ENCODE peak calls at places on chromosomes 12 and 14, in eight cellular contexts. D is CD8-positive, alpha-beta T cell; B is OCI-LY7; Z is hepatocyte; R is ovary; K is CD8-positive, alpha-beta memory T cell; Q is transverse colon; M is cardiac muscle cell. S is an unnamed sample.

GRCh38 chr12:54658306-54659264 is 10.4 kb upstream of the DCD start:
- DNase-seq in M (peak; percentile 20), K (no peak), B (peak; percentile 61), D (peak; percentile 48), R (no peak), Z (peak; percentile 89), Q (peak; percentile 15), S (no peak)

GRCh38 chr14:54356172-54356571 is 40.6 kb upstream of the CDKN3 start:
- DNase-seq in B (no peak), K (no peak), D (no peak), Q (no peak), M (peak; percentile 33), Z (no peak), R (no peak), S (no peak)

GRCh38 chr12:102957339-102958050 is at the start of gene ASCL1:
- DNase-seq in B (no peak), M (peak; percentile 32), Z (peak; percentile 44), K (no peak), D (no peak), R (no peak), Q (no peak), S (no peak)

GRCh38 chr14:45065951-45066350 is 18.0 kb upstream of the PRPF39 start:
- DNase-seq in D (no peak), B (no peak), R (no peak), K (no peak), Q (no peak), Z (no peak), M (peak; percentile 12), S (no peak)

GRCh38 chr12:64810831-64811230 is 13.6 kb upstream of the TBC1D30 start:
- DNase-seq in R (no peak), K (no peak), M (no peak), B (no peak), D (no peak), Q (no peak), Z (peak; percentile 15), S (no peak)

GRCh38 chr14:29321646-29322045 is 555.1 kb downstream of the FOXG1 start:
- DNase-seq in D (no peak), M (no peak), Z (peak; percentile 9), K (no peak), R (no peak), Q (no peak), B (no peak), S (no peak)

GRCh38 chr12:111596985-111597730 is 2.0 kb downstream of the ATXN2 start:
- DNase-seq in K (peak; percentile 1), R (peak; percentile 59), B (peak; percentile 59), Q (peak; percentile 68), D (no peak), M (peak; percentile 77), Z (peak; percentile 75), S (peak; percentile 54)

GRCh38 chr12:80044694-80045046 is 54.7 kb upstream of the OTOGL start:
- DNase-seq in D (no peak), R (no peak), B (no peak), Q (no peak), Z (no peak), M (no peak), K (no peak), S (no peak)

GRCh38 chr12:119649202-119649808 is 18.6 kb upstream of the PRKAB1 start:
- DNase-seq in Q (no peak), B (peak; percentile 24), R (no peak), Z (no peak), K (no peak), D (no peak), M (peak; percentile 2), S (no peak)

GRCh38 chr12:5806376-5807089 is 138.5 kb downstream of the ANO2 start:
- DNase-seq in Q (no peak), B (no peak), Z (no peak), R (no peak), D (no peak), M (no peak), K (no peak), S (no peak)

GRCh38 chr14:45976001-45976400 is 675.6 kb downstream of the RPL10L start:
- DNase-seq in B (no peak), R (no peak), D (no peak), M (no peak), Z (no peak), Q (no peak), K (no peak), S (no peak)

GRCh38 chr12:33439587-33440011 is at the start of gene SYT10:
- DNase-seq in Q (no peak), M (peak; percentile 81), Z (peak; percentile 39), B (no peak), D (no peak), K (no peak), R (no peak), S (no peak)

GRCh38 chr14:59406454-59407245 is 58.5 kb downstream of the GPR135 start:
- DNase-seq in Z (peak; percentile 20), K (no peak), M (no peak), Q (no peak), B (no peak), R (no peak), D (no peak), S (no peak)

GRCh38 chr12:482061-482460 is 22.3 kb downstream of the B4GALNT3 start:
- DNase-seq in Q (no peak), K (no peak), M (no peak), B (no peak), Z (no peak), D (no peak), R (no peak), S (no peak)

GRCh38 chr12:49293056-49293956 is 1.6 kb upstream of the PRPH start:
- DNase-seq in R (peak; percentile 71), Q (no peak), Z (no peak), K (no peak), B (no peak), M (no peak), D (no peak), S (no peak)

GRCh38 chr12:94704452-94704871 is 54.1 kb upstream of the TMCC3 start:
- DNase-seq in Q (no peak), B (no peak), M (no peak), R (no peak), Z (peak; percentile 78), D (no peak), K (peak; percentile 32), S (no peak)

GRCh38 chr14:23294734-23295561 is 7.7 kb downstream of the PPP1R3E start:
- DNase-seq in R (no peak), K (peak; percentile 61), D (peak; percentile 55), M (peak; percentile 73), Z (peak; percentile 76), B (peak; percentile 84), Q (peak; percentile 33), S (peak; percentile 40)

GRCh38 chr12:70619471-70620152 is 17.6 kb downstream of the PTPRB start:
- DNase-seq in K (no peak), Q (no peak), M (no peak), B (no peak), D (no peak), R (no peak), Z (no peak), S (no peak)

GRCh38 chr12:75790219-75790618 is 241.4 kb downstream of the PHLDA1 start:
- DNase-seq in Z (no peak), B (no peak), R (no peak), D (no peak), K (no peak), Q (no peak), M (no peak), S (no peak)

GRCh38 chr14:52833891-52834290 is 42.5 kb upstream of the GNPNAT1 start:
- DNase-seq in Z (no peak), Q (no peak), D (no peak), R (no peak), K (no peak), B (no peak), M (no peak), S (no peak)

GRCh38 chr12:43009307-43009706 is 419.8 kb upstream of the PRICKLE1 start:
- DNase-seq in D (no peak), R (no peak), M (peak; percentile 52), Q (no peak), K (no peak), B (no peak), Z (no peak), S (no peak)

GRCh38 chr12:1804545-1805332 is 15.6 kb upstream of the LRTM2 start:
- DNase-seq in B (peak; percentile 91), M (peak; percentile 85), Z (peak; percentile 94), K (peak; percentile 75), R (peak; percentile 76), Q (peak; percentile 90), D (peak; percentile 87), S (peak; percentile 89)
- H3K27ac ChIP-seq in B (no peak overlapping the region), M (no peak overlapping the region), Z (no peak overlapping the region), K (no peak overlapping the region), R (no peak overlapping the region), Q (no peak overlapping the region), D (no peak overlapping the region), S (no peak overlapping the region)

DNA sequence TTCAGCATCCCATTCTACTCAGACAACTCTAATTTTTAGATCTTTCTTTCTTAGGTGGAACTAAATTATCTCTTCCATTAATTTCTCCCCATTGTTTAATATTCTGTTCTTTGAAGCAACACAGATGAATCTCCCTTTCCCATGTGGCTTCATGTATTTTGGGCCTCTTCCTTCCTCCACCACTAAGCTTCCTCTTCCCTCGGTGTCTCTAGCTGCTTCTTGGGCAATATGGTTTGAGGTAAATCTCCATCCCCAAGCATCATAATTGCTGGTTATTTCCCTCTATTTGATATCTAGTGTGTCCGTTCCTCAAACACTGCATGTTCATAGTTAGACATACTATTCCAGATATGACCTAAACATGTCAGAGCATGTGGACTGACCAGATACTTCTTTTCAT is 119.2 kb downstream of the PELI2 start:
- DNase-seq in R (no peak), B (no peak), Z (no peak), K (no peak), Q (no peak), D (no peak), M (no peak), S (no peak)
- H3K4me1 ChIP-seq in R (peaks cover 3% of the 10 kb centered on the region), B (no peaks in the 10 kb centered on the region), Z (no peaks in the 10 kb centered on the region), K (no peaks in the 10 kb centered on the region), Q (no peaks in the 10 kb centered on the region), D (no peaks in the 10 kb centered on the region), M (no peaks in the 10 kb centered on the region), S (no peaks in the 10 kb centered on the region)

GRCh38 chr12:104526320-104526719 is 69.6 kb downstream of the CHST11 start:
- DNase-seq in Q (no peak), M (peak; percentile 35), R (no peak), K (no peak), B (no peak), D (no peak), Z (no peak), S (no peak)
- H3K36me3 ChIP-seq in Q (no peaks in the 10 kb centered on the region), M (no peaks in the 10 kb centered on the region), R (no peaks in the 10 kb centered on the region), K (no peaks in the 10 kb centered on the region), B (peaks cover 28% of the 10 kb centered on the region), D (no peaks in the 10 kb centered on the region), Z (no peaks in the 10 kb centered on the region), S (no peaks in the 10 kb centered on the region)

GRCh38 chr14:24816011-24816928 is 182.3 kb upstream of the GZMB start:
- DNase-seq in D (no peak), Z (peak; percentile 67), M (no peak), R (no peak), B (no peak), Q (peak; percentile 28), K (no peak), S (no peak)

GRCh38 chr14:24818054-24818822 is 184.2 kb upstream of the GZMB start:
- DNase-seq in Z (peak; percentile 75), Q (peak; percentile 41), M (no peak), R (no peak), B (no peak), K (no peak), D (no peak), S (no peak)

GRCh38 chr14:24815543-24815942 is 181.6 kb upstream of the GZMB start:
- DNase-seq in B (no peak), K (no peak), Z (no peak), Q (no peak), R (no peak), M (no peak), D (no peak), S (no peak)

GRCh38 chr14:24817638-24818053 is 183.7 kb upstream of the GZMB start:
- DNase-seq in Z (peak; percentile 39), M (peak; percentile 41), R (no peak), K (no peak), B (no peak), D (no peak), Q (peak; percentile 15), S (no peak)

GRCh38 chr14:24816929-24817637 is 183.1 kb upstream of the GZMB start:
- DNase-seq in R (no peak), D (no peak), M (no peak), B (no peak), Q (peak; percentile 73), K (no peak), Z (peak; percentile 55), S (no peak)
- H3K27ac ChIP-seq in R (no peak overlapping the region), D (no peak overlapping the region), M (no peak overlapping the region), B (no peak overlapping the region), Q (peak overlapping the region; percentile 87), K (no peak overlapping the region), Z (peak overlapping the region; percentile 91), S (no peak overlapping the region)

S was measured in lung.